ENCODE peak calls at places on chromosomes 5 and 9, in ten cellular contexts. E, M, Y, B, J, T, W, Q, C and P are unnamed samples.

GRCh38 chr5:169182797-169183196 is 118.1 kb downstream of the SLIT3 start:
- DNase-seq in E (no peak), M (no peak), Y (no peak), B (no peak), J (no peak), T (no peak), W (no peak), Q (no peak), C (no peak), P (no peak)

GRCh38 chr5:123471385-123471784 is 40.6 kb upstream of the CSNK1G3 start:
- DNase-seq in E (no peak), M (no peak), Y (no peak), B (no peak), J (no peak), T (no peak), W (no peak), Q (no peak), C (no peak), P (no peak)

GRCh38 chr9:101366038-101366756 is 18.6 kb downstream of the BAAT start:
- DNase-seq in E (no peak), M (no peak), Y (no peak), B (peak; percentile 2), J (no peak), T (no peak), W (no peak), Q (no peak), C (no peak), P (peak; percentile 3)

GRCh38 chr9:89747589-89747988 is 142.8 kb downstream of the GADD45G start:
- DNase-seq in E (no peak), M (no peak), Y (no peak), B (no peak), J (no peak), T (no peak), W (no peak), Q (no peak), C (no peak), P (no peak)

GRCh38 chr5:145903113-145903512 is 30.3 kb upstream of the GRXCR2 start:
- DNase-seq in E (no peak), M (no peak), Y (no peak), B (no peak), J (no peak), T (no peak), W (no peak), Q (no peak), C (no peak), P (no peak)

GRCh38 chr5:107284822-107285510 is 385.8 kb downstream of the EFNA5 start:
- DNase-seq in E (no peak), M (no peak), Y (no peak), B (peak; percentile 65), J (no peak), T (no peak), W (no peak), Q (no peak), C (peak; percentile 83), P (peak; percentile 22)

GRCh38 chr5:103259705-103260355 is 1.3 kb downstream of the MACIR start:
- DNase-seq in E (no peak), M (peak; percentile 10), Y (peak; percentile 57), B (peak; percentile 59), J (peak; percentile 31), T (no peak), W (no peak), Q (peak; percentile 36), C (peak; percentile 58), P (peak; percentile 44)

GRCh38 chr9:130020618-130021017 is 22.4 kb downstream of the FNBP1 start:
- DNase-seq in E (no peak), M (no peak), Y (no peak), B (no peak), J (no peak), T (no peak), W (no peak), Q (no peak), C (no peak), P (no peak)

GRCh38 chr5:71891856-71892255 is 172.8 kb downstream of the CARTPT start:
- DNase-seq in E (no peak), M (peak; percentile 35), Y (no peak), B (no peak), J (no peak), T (no peak), W (no peak), Q (no peak), C (peak; percentile 15), P (peak; percentile 68)

GRCh38 chr5:103690676-103691075 is 128.1 kb upstream of the NUDT12 start:
- DNase-seq in E (no peak), M (no peak), Y (peak; percentile 28), B (no peak), J (no peak), T (no peak), W (no peak), Q (no peak), C (no peak), P (no peak)

GRCh38 chr5:55597014-55597981 is 62.5 kb upstream of the PLPP1 start:
- DNase-seq in E (no peak), M (peak; percentile 37), Y (no peak), B (peak; percentile 51), J (no peak), T (no peak), W (no peak), Q (peak; percentile 82), C (peak; percentile 60), P (peak; percentile 77)

GRCh38 chr9:130728721-130729120 is 35.1 kb downstream of the EXOSC2 start:
- DNase-seq in E (no peak), M (no peak), Y (no peak), B (peak; percentile 63), J (no peak), T (no peak), W (no peak), Q (peak; percentile 26), C (no peak), P (peak; percentile 52)

GRCh38 chr5:78377056-78377717 is 16.8 kb downstream of the SCAMP1 start:
- DNase-seq in E (no peak), M (no peak), Y (no peak), B (peak; percentile 9), J (no peak), T (no peak), W (peak; percentile 69), Q (no peak), C (peak; percentile 9), P (peak; percentile 38)

GRCh38 chr9:131045300-131046092 is 36.5 kb downstream of the LAMC3 start:
- DNase-seq in E (no peak), M (no peak), Y (no peak), B (no peak), J (no peak), T (no peak), W (no peak), Q (no peak), C (no peak), P (no peak)

GRCh38 chr9:15915711-15916110 is 362.9 kb downstream of the CCDC171 start:
- DNase-seq in E (no peak), M (no peak), Y (no peak), B (peak; percentile 13), J (no peak), T (no peak), W (no peak), Q (no peak), C (no peak), P (peak; percentile 8)

GRCh38 chr5:55421074-55421529 is 113.3 kb downstream of the MTREX start:
- DNase-seq in E (no peak), M (no peak), Y (no peak), B (no peak), J (no peak), T (no peak), W (no peak), Q (peak; percentile 52), C (peak; percentile 30), P (no peak)

GRCh38 chr9:7320139-7320538 is 479.4 kb downstream of the DMAC1 start:
- DNase-seq in E (no peak), M (peak; percentile 28), Y (no peak), B (peak; percentile 84), J (no peak), T (peak; percentile 91), W (no peak), Q (peak; percentile 95), C (no peak), P (peak; percentile 89)

GRCh38 chr5:76690027-76690679 is 25.8 kb upstream of the F2R start:
- DNase-seq in E (no peak), M (no peak), Y (no peak), B (no peak), J (no peak), T (no peak), W (no peak), Q (peak; percentile 30), C (no peak), P (no peak)

GRCh38 chr9:13358128-13358527 is 78.6 kb upstream of the MPDZ start:
- DNase-seq in E (no peak), M (no peak), Y (no peak), B (peak; percentile 93), J (no peak), T (peak; percentile 68), W (no peak), Q (peak; percentile 53), C (peak; percentile 86), P (peak; percentile 80)

GRCh38 chr9:2655411-2655901 is 33.9 kb downstream of the VLDLR start:
- DNase-seq in E (no peak), M (peak; percentile 49), Y (peak; percentile 53), B (peak; percentile 96), J (no peak), T (peak; percentile 63), W (no peak), Q (peak; percentile 85), C (peak; percentile 94), P (peak; percentile 82)

GRCh38 chr5:133691448-133691847 is 79.1 kb upstream of the FSTL4 start:
- DNase-seq in E (no peak), M (no peak), Y (no peak), B (no peak), J (no peak), T (no peak), W (no peak), Q (peak; percentile 18), C (peak; percentile 66), P (no peak)

GRCh38 chr5:132027027-132027426 is 15.6 kb upstream of the ACSL6 start:
- DNase-seq in E (no peak), M (no peak), Y (no peak), B (no peak), J (no peak), T (no peak), W (no peak), Q (no peak), C (peak; percentile 1), P (no peak)

GRCh38 chr9:2158111-2158610 is 143.0 kb downstream of the SMARCA2 start:
- DNase-seq in E (peak; percentile 12), M (peak; percentile 35), Y (peak; percentile 71), B (peak; percentile 73), J (peak; percentile 27), T (no peak), W (no peak), Q (peak; percentile 72), C (peak; percentile 72), P (peak; percentile 85)

GRCh38 chr9:22117511-22118388 is 108.6 kb upstream of the CDKN2B start:
- DNase-seq in E (no peak), M (no peak), Y (no peak), B (peak; percentile 95), J (peak; percentile 32), T (no peak), W (no peak), Q (peak; percentile 33), C (no peak), P (peak; percentile 63)

GRCh38 chr9:32579706-32580331 is 6.9 kb upstream of the NDUFB6 start:
- DNase-seq in E (peak; percentile 2), M (no peak), Y (peak; percentile 52), B (peak; percentile 50), J (peak; percentile 76), T (peak; percentile 2), W (peak; percentile 70), Q (peak; percentile 47), C (peak; percentile 60), P (peak; percentile 77)

GRCh38 chr5:73363911-73364730 is 84.5 kb downstream of the FOXD1 start:
- DNase-seq in E (no peak), M (no peak), Y (no peak), B (peak; percentile 63), J (no peak), T (no peak), W (no peak), Q (no peak), C (peak; percentile 52), P (peak; percentile 83)

GRCh38 chr5:52999357-52999949 is 10.3 kb downstream of the ITGA2 start:
- DNase-seq in E (no peak), M (no peak), Y (no peak), B (no peak), J (no peak), T (no peak), W (no peak), Q (no peak), C (no peak), P (peak; percentile 59)